ENCODE peak calls at places on chromosomes 1 and 21, in six cellular contexts. A, J, S, V, B and F are unnamed samples.

GRCh38 chr1:207821464-207822045 is 69.7 kb downstream of the CD46 start:
- DNase-seq in A (no peak), J (no peak), S (no peak), V (no peak), B (no peak), F (no peak)

GRCh38 chr1:22318279-22318983 is 133.2 kb upstream of the ZBTB40 start:
- DNase-seq in A (peak), J (no peak), S (peak), V (no peak), B (no peak), F (no peak)

GRCh38 chr1:155166373-155167165 is 6.5 kb downstream of the KRTCAP2 start:
- DNase-seq in A (peak), J (no peak), S (peak), V (peak), B (peak), F (no peak)

GRCh38 chr21:43953028-43953427 is 59.1 kb upstream of the TRAPPC10 start:
- DNase-seq in A (no peak), J (no peak), S (no peak), V (peak), B (no peak), F (no peak)

GRCh38 chr1:43705982-43706597 is 1.2 kb upstream of the ST3GAL3 start:
- DNase-seq in A (peak), J (peak), S (peak), V (no peak), B (no peak), F (no peak)

GRCh38 chr1:200131551-200132125 is 104.1 kb downstream of the NR5A2 start:
- DNase-seq in A (no peak), J (peak), S (no peak), V (no peak), B (no peak), F (no peak)

GRCh38 chr1:1754051-1754815 is 24.0 kb downstream of the NADK start:
- DNase-seq in A (no peak), J (no peak), S (no peak), V (no peak), B (no peak), F (no peak)

GRCh38 chr1:87329756-87330200 is 1.1 kb downstream of the LMO4 start:
- DNase-seq in A (no peak), J (no peak), S (no peak), V (no peak), B (no peak), F (no peak)

GRCh38 chr21:31710586-31710985 is 21.3 kb downstream of the SCAF4 start:
- DNase-seq in A (no peak), J (no peak), S (no peak), V (no peak), B (peak), F (no peak)

DNA sequence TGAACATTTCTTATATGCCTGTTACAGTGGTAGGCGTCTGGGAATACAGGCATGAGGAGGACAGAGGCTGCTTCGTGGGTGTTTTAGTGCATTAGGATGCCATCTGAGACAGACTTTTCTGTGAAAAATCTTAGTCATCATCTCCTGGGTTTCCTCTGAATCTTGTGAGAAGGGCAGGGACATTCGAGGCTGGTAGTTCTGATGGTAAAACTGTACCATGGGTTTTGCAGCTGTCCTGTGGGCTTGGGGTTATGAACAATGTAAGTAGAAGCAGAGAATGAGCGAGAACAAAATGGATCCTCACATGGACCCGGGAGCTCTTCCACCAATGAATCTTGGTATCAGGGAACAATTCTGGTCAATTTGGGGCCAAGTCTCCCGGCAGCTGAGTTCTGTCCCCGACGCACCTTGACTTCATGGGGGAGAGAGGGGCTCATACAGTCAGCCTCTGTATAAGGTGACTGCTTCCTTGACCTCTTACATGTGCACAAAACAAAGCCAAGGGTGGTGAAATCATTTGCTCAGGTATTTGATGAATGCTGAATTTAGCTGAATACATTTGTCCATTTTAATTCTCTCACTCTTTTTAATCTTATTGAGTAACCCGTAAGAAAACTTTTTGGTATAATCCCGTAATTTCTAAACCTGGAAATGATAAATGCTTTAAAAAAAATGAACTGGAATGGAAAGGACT is 63.6 kb upstream of the ERRFI1 start:
- DNase-seq in A (no peak), J (no peak), S (no peak), V (no peak), B (peak), F (no peak)
- H3K4me3 ChIP-seq in A (no peak), J (no peak), S (no peak), V (no peak), B (no peak), F (no peak)

GRCh38 chr1:84944767-84945486 is 51.9 kb upstream of the LPAR3 start:
- DNase-seq in A (peak), J (peak), S (peak), V (peak), B (peak), F (peak)
- H3K4me3 ChIP-seq in A (no peak), J (no peak), S (no peak), V (peak), B (no peak), F (peak)

DNA sequence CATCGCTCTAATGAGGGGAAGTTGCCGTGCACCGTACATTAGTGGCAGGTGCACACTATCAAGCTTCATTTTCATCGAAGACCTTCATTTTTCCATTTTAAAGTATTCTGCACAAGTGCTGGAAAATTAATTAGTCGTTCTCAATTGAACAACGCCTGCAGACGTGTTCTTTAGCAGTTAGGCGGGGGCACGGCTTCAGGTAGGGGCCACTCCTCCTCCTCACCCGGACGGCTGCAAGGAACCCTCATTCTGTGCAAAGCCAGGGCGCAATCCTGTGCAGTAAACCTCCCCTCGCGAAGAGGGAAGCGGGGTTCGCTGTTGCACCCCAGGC is 39.7 kb upstream of the NFIA start:
- DNase-seq in A (no peak), J (no peak), S (no peak), V (no peak), B (no peak), F (no peak)
- H3K4me3 ChIP-seq in A (peak), J (no peak), S (peak), V (peak), B (peak), F (peak)

DNA sequence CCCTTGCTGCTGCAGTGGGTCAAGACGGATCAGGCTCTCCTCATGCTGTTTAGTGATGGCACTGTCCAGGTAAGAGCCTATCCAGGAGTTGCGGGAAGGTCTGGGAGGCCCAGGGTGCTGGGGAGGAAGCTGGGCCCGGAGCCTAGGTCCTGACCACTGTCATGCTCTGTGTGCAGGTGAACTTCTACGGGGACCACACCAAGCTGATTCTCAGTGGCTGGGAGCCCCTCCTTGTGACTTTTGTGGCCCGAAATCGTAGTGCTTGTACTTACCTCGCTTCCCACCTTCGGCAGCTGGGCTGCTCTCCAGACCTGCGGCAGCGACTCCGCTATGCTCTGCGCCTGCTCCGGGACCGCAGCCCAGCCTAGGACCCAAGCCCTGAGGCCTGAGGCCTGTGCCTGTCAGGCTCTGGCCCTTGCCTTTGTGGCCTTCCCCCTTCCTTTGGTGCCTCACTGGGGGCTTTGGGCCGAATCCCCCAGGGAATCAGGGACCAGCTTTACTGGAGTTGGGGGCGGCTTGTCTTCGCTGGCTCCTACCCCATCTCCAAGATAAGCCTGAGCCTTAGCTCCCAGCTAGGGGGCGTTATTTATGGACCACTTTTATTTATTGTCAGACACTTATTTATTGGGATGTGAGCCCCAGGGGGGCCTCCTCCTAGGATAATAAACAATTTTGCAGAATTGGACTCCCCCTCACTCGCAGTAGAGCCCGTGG is 1.7 kb downstream of the DYNLT4 start:
- DNase-seq in A (no peak), J (no peak), S (peak), V (no peak), B (no peak), F (no peak)
- H3K4me3 ChIP-seq in A (no peak), J (no peak), S (no peak), V (no peak), B (no peak), F (no peak)

DNA sequence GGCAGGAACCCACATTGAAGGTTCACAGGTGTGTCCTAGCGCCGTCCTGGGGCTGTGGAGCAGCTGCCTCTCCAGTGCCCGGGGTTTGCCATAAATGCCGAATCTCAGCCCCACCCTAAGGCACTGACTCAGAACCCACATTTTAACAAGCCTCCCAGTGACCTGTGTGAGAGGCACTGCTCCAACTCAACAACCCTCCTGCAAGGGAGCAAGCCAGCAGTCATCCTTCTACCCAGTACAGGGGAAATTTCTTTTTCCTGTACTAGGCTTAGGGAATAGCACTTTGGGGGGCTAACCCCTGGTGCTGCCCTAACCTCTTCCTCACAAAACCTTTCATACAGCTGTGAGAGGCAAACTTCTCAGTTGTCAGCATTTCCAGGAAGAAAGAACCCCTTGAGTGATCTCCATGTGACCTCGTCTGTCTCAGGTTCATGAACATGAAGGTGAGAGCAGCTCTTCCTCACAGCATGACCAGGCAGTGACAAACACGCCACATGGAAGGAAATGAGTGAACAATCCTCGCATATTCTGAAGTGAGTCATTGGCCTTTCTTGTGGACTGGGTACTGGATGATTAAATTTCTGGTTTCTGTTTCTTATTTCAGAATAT is 11.4 kb upstream of the BCAR3 start:
- DNase-seq in A (no peak), J (no peak), S (no peak), V (no peak), B (peak), F (peak)
- H3K4me3 ChIP-seq in A (no peak), J (no peak), S (no peak), V (no peak), B (no peak), F (peak)

GRCh38 chr1:204830671-204831585 is 39.7 kb upstream of the NFASC start:
- DNase-seq in A (peak), J (no peak), S (no peak), V (no peak), B (no peak), F (no peak)
- H3K4me3 ChIP-seq in A (no peak), J (no peak), S (peak), V (no peak), B (no peak), F (no peak)

DNA sequence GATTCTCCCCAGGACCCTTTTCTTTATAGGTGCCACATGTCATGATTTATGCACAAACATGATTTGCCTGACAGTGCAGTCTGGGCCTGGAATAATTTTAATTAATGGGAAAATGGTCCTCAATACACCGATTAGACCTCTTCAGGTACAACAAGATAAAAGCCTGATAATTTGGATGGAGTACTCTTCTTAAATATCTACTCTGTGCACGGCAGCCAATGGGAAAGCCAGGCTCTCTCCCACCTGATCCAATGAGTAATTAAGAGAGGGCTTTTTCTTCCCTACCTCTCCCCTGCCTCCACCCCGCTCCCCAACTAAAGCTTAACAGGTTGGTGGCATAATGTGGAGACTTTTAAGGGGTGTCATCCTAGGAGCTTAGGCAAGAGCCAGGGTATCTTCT is at the start of gene TBX19:
- DNase-seq in A (no peak), J (no peak), S (no peak), V (no peak), B (no peak), F (no peak)
- H3K4me3 ChIP-seq in A (no peak), J (no peak), S (no peak), V (no peak), B (no peak), F (no peak)

DNA sequence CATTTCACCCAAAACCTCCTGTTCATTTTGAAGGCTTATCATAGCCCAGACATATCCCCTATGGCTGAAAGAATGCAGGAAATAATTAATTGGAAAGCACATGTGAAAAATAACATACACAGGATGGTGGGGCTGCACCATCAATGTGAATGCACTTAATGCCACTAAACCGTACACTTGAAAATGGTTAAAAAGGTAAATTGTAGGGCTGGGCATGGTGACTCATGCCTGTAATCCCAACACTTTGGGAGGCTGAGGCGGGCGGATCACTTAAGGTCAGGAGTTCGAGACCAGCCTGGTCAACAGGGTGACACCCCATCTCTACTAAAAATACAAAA is 98.7 kb upstream of the BACE2 start:
- DNase-seq in A (no peak), J (no peak), S (no peak), V (no peak), B (no peak), F (no peak)
- H3K4me3 ChIP-seq in A (no peak), J (no peak), S (no peak), V (no peak), B (no peak), F (no peak)